ENCODE peak calls at places on chromosome 9, in four cellular contexts. One of them, this sample, is unnamed.

GRCh38 chr9:69376651-69377050 is 51.6 kb downstream of the ENTREP1 start:
- DNase-seq in K562: no peak
- DNase-seq in WTC11: no peak
- DNase-seq in GM12878: no peak
- DNase-seq in this sample: no peak

GRCh38 chr9:83964973-83965349 is 15.1 kb downstream of the HNRNPK start:
- DNase-seq in K562: no peak
- DNase-seq in WTC11: no peak
- DNase-seq in GM12878: no peak
- DNase-seq in this sample: no peak

GRCh38 chr9:35570709-35571108 is 34.4 kb upstream of the TESK1 start:
- DNase-seq in K562: no peak
- DNase-seq in GM12878: peak
- DNase-seq in WTC11: no peak
- DNase-seq in this sample: no peak

GRCh38 chr9:94740191-94740874 is 13.8 kb downstream of the AOPEP start:
- DNase-seq in GM12878: no peak
- DNase-seq in WTC11: no peak
- DNase-seq in K562: no peak
- DNase-seq in this sample: no peak

GRCh38 chr9:134271338-134272301 is 54.6 kb upstream of the RXRA start:
- DNase-seq in K562: no peak
- DNase-seq in GM12878: no peak
- DNase-seq in WTC11: no peak
- DNase-seq in this sample: no peak

GRCh38 chr9:70049236-70049635 is 5.6 kb downstream of the MAMDC2 start:
- DNase-seq in WTC11: no peak
- DNase-seq in K562: no peak
- DNase-seq in GM12878: no peak
- DNase-seq in this sample: no peak

GRCh38 chr9:137446851-137447471 is 5.8 kb upstream of the ENTPD8 start:
- DNase-seq in GM12878: no peak
- DNase-seq in WTC11: no peak
- DNase-seq in K562: no peak
- DNase-seq in this sample: no peak

GRCh38 chr9:127724012-127724411 is 8.1 kb downstream of the TTC16 start:
- DNase-seq in GM12878: no peak
- DNase-seq in WTC11: no peak
- DNase-seq in K562: no peak
- DNase-seq in this sample: no peak

GRCh38 chr9:38024036-38024681 is 44.9 kb downstream of the SHB start:
- DNase-seq in WTC11: peak
- DNase-seq in GM12878: no peak
- DNase-seq in K562: no peak
- DNase-seq in this sample: peak

GRCh38 chr9:120532475-120532874 is 47.5 kb downstream of the CDK5RAP2 start:
- DNase-seq in K562: no peak
- DNase-seq in GM12878: no peak
- DNase-seq in WTC11: no peak
- DNase-seq in this sample: no peak

GRCh38 chr9:81819859-81820546 is 108.2 kb upstream of the SPATA31D4 start:
- DNase-seq in GM12878: no peak
- DNase-seq in K562: no peak
- DNase-seq in WTC11: peak
- DNase-seq in this sample: no peak

GRCh38 chr9:131704195-131704983 is 35.5 kb downstream of the RAPGEF1 start:
- DNase-seq in GM12878: no peak
- DNase-seq in K562: no peak
- DNase-seq in WTC11: no peak
- DNase-seq in this sample: no peak

GRCh38 chr9:89576404-89576824 is 28.4 kb upstream of the GADD45G start:
- DNase-seq in WTC11: no peak
- DNase-seq in K562: peak
- DNase-seq in GM12878: no peak
- DNase-seq in this sample: peak

GRCh38 chr9:89577363-89577762 is 27.4 kb upstream of the GADD45G start:
- DNase-seq in GM12878: no peak
- DNase-seq in K562: no peak
- DNase-seq in WTC11: no peak
- DNase-seq in this sample: no peak

GRCh38 chr9:89579741-89580395 is 24.9 kb upstream of the GADD45G start:
- DNase-seq in K562: no peak
- DNase-seq in WTC11: no peak
- DNase-seq in GM12878: no peak
- DNase-seq in this sample: no peak

GRCh38 chr9:89574309-89574708 is 30.5 kb upstream of the GADD45G start:
- DNase-seq in K562: no peak
- DNase-seq in WTC11: no peak
- DNase-seq in GM12878: no peak
- DNase-seq in this sample: no peak
- TF ChIP-seq CBFB in K562: no peak
- TF ChIP-seq CBFB in WTC11: no peak
- TF ChIP-seq CBFB in GM12878: no peak
- TF ChIP-seq CBFB in this sample: no peak

GRCh38 chr9:36597412-36598178 is 24.9 kb downstream of the MELK start:
- DNase-seq in WTC11: no peak
- DNase-seq in K562: peak
- DNase-seq in GM12878: no peak
- DNase-seq in this sample: peak
- TF ChIP-seq CBFB in WTC11: no peak
- TF ChIP-seq CBFB in K562: no peak
- TF ChIP-seq CBFB in GM12878: no peak
- TF ChIP-seq CBFB in this sample: no peak

GRCh38 chr9:76564300-76564699 is 105.3 kb downstream of the GCNT1 start:
- DNase-seq in GM12878: no peak
- DNase-seq in K562: no peak
- DNase-seq in WTC11: no peak
- DNase-seq in this sample: no peak

GRCh38 chr9:76559283-76559682 is 100.3 kb downstream of the GCNT1 start:
- DNase-seq in GM12878: no peak
- DNase-seq in WTC11: no peak
- DNase-seq in K562: no peak
- DNase-seq in this sample: no peak

GRCh38 chr9:76562511-76562911 is 103.5 kb downstream of the GCNT1 start:
- DNase-seq in K562: no peak
- DNase-seq in WTC11: no peak
- DNase-seq in GM12878: peak
- DNase-seq in this sample: no peak

GRCh38 chr9:76560481-76560891 is 101.5 kb downstream of the GCNT1 start:
- DNase-seq in GM12878: no peak
- DNase-seq in WTC11: no peak
- DNase-seq in K562: no peak
- DNase-seq in this sample: no peak

DNA sequence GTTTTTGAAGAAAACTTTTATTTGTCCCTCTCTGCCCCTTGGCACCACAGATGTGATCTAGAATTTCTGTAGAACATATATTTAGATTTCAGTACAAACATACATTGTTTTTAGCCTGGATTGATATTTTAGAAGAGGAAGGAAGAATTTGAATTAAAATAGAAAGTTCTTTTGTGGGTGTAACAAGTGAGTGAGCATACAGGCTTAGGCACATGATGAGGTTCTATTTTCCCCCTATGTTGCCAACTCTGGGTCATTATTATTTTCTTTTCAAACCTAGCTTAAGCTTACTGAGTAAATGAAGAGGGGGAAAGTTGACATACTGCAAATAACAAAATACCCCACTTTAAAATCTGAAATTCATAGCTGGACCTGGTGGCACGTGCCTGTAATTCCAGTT is 102.9 kb downstream of the GCNT1 start:
- DNase-seq in K562: no peak
- DNase-seq in WTC11: no peak
- DNase-seq in GM12878: no peak
- DNase-seq in this sample: no peak
- TF ChIP-seq CBFB in K562: no peak
- TF ChIP-seq CBFB in WTC11: no peak
- TF ChIP-seq CBFB in GM12878: no peak
- TF ChIP-seq CBFB in this sample: no peak

DNA sequence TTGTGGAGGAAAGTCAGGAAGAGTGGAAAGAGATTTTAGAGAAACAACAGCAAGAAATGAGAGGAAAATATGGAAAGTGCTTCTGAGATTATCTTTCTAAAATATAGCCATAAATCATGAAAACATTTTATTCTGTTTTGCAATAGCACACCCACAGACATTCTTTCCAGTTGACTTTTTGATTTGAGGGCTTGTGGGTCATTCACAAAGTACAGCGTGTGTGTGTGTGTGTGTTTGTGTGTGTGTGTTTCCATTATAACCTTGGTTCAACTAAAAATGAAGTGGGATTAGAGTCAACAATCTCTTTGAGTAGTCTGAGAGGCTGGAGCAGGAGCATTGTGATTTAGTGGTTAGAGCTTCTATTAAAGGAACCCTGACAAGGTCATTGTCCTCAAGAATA is 116.6 kb upstream of the GAS1 start:
- DNase-seq in WTC11: no peak
- DNase-seq in GM12878: no peak
- DNase-seq in K562: no peak
- DNase-seq in this sample: no peak
- TF ChIP-seq CBFB in WTC11: no peak
- TF ChIP-seq CBFB in GM12878: no peak
- TF ChIP-seq CBFB in K562: no peak
- TF ChIP-seq CBFB in this sample: no peak

DNA sequence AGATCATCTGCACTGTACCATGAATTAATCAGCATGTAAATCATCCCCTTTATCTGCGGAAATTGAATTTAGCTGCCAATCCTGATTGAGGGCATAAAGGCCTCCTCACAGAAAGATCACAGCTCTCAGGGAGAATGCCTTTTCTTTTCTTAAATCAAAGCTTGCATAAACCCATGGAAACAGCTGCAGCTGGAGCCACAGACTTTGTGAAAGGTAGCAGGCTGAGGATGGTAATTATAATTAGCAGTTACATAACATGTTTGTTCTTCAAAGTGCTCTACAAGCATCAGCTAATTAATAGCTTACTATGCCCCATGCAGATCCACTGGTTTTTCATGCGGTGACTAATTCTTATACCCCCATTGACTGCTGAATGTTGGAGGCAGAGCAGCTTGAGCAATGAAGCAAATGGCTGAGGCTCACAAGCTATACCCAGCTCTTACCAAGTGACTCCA is 54.6 kb downstream of the SUSD1 start:
- DNase-seq in WTC11: no peak
- DNase-seq in K562: no peak
- DNase-seq in GM12878: no peak
- DNase-seq in this sample: no peak
- TF ChIP-seq CBFB in WTC11: no peak
- TF ChIP-seq CBFB in K562: no peak
- TF ChIP-seq CBFB in GM12878: no peak
- TF ChIP-seq CBFB in this sample: no peak

DNA sequence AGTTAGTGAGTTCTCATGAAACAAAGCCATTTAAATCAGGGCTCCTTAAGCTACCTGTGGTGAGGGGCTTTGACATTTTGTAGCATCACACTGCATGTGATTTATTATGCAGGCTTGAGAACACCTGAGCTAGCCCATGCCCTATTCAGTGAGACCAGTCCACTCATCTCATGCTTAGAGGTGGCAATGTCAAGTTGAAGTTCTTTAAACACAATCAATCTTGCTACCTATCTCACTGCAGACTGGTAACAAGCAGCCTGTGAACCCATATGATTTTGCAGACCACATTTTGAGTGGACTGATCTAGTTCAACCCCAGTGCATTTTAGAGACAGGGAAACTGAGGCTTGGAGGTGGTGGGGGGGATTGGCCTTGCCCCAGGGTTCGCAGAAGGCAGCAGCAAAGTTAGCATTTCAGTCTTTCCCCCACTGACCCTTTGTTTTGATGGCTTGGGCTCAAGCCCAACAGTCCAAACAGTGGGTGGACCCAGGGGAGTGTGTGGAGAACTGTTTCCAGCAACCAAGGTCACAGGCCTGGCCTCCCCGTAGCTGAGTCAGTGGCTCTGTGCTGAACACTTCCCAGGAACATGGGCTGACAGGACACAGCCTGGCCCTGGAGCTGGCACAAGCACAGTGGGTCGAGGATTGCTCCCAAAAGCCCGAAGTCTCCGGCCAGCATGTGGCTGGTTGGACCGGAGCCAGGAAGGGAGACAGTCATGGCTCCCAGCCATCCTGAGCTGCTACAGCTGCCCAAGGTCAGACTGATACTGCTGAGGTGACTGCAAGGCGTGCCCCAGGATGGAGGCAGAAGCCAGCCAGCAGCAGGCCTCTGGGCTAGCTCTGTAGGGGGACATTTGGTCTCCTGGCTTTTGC is 95.3 kb downstream of the RGS3 start:
- DNase-seq in K562: peak
- DNase-seq in GM12878: no peak
- DNase-seq in WTC11: no peak
- DNase-seq in this sample: peak
- TF ChIP-seq CBFB in K562: no peak
- TF ChIP-seq CBFB in GM12878: no peak
- TF ChIP-seq CBFB in WTC11: no peak
- TF ChIP-seq CBFB in this sample: no peak

DNA sequence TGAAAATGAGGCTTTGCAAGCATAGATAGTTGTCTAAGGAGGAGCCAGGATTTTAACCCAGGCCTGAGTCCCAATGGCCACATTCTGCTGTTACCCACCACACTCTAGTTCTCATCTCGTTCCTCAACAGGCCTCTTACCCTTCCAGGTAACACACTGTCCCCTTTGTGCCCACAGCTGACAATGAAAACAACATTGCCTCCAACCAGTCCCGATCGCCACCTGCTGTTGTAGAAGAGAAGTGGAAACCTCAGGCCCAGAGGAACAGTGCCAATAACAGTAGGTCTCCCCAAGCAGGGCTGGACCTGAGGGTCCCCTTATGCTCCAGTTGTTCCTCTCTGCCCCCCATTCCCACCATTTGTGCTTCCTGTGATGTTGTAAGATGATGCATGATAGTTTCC is 30.4 kb downstream of the AMBP start:
- DNase-seq in K562: no peak
- DNase-seq in WTC11: peak
- DNase-seq in GM12878: no peak
- DNase-seq in this sample: peak
- TF ChIP-seq CBFB in K562: no peak
- TF ChIP-seq CBFB in WTC11: no peak
- TF ChIP-seq CBFB in GM12878: no peak
- TF ChIP-seq CBFB in this sample: no peak

GRCh38 chr9:108086624-108087023 is 597.1 kb upstream of the KLF4 start:
- DNase-seq in K562: no peak
- DNase-seq in WTC11: no peak
- DNase-seq in GM12878: no peak
- DNase-seq in this sample: no peak

GRCh38 chr9:108081112-108081511 is 591.5 kb upstream of the KLF4 start:
- DNase-seq in GM12878: no peak
- DNase-seq in WTC11: no peak
- DNase-seq in K562: no peak
- DNase-seq in this sample: no peak

GRCh38 chr9:108080285-108080684 is 590.7 kb upstream of the KLF4 start:
- DNase-seq in GM12878: no peak
- DNase-seq in K562: no peak
- DNase-seq in WTC11: no peak
- DNase-seq in this sample: no peak

GRCh38 chr9:108083796-108084352 is 594.3 kb upstream of the KLF4 start:
- DNase-seq in WTC11: no peak
- DNase-seq in K562: no peak
- DNase-seq in GM12878: no peak
- DNase-seq in this sample: no peak

GRCh38 chr9:108083160-108083559 is 593.6 kb upstream of the KLF4 start:
- DNase-seq in K562: no peak
- DNase-seq in GM12878: no peak
- DNase-seq in WTC11: no peak
- DNase-seq in this sample: no peak
- TF ChIP-seq CBFB in K562: no peak
- TF ChIP-seq CBFB in GM12878: no peak
- TF ChIP-seq CBFB in WTC11: no peak
- TF ChIP-seq CBFB in this sample: no peak

GRCh38 chr9:97857603-97858392 is 4.8 kb downstream of the FOXE1 start:
- DNase-seq in GM12878: no peak
- DNase-seq in K562: no peak
- DNase-seq in WTC11: peak
- DNase-seq in this sample: no peak
- TF ChIP-seq CBFB in GM12878: no peak
- TF ChIP-seq CBFB in K562: no peak
- TF ChIP-seq CBFB in WTC11: no peak
- TF ChIP-seq CBFB in this sample: no peak